ENCODE peak calls at places on chromosomes 6 and 20, in four cellular contexts. R is A549, K is progenitor cell of endocrine pancreas, D is PC-3. C is an unnamed sample.

GRCh38 chr20:62063601-62063980 is 2.1 kb downstream of the TAF4 start:
- DNase-seq in R (no peak), K (no peak), D (no peak), C (peak; percentile 64)

GRCh38 chr6:131400054-131400781 is 172.8 kb upstream of the ARG1 start:
- DNase-seq in D (peak; percentile 84), K (no peak), R (peak; percentile 13), C (no peak)

GRCh38 chr6:75745404-75745803 is 3.6 kb upstream of the MYO6 start:
- DNase-seq in K (no peak), R (no peak), D (no peak), C (no peak)

GRCh38 chr20:815914-816606 is 17.5 kb upstream of the FAM110A start:
- DNase-seq in D (peak; percentile 76), R (peak; percentile 84), K (peak; percentile 51), C (peak; percentile 68)

GRCh38 chr20:52130406-52130805 is 61.2 kb downstream of the ZFP64 start:
- DNase-seq in R (no peak), D (no peak), K (no peak), C (no peak)

GRCh38 chr6:170202416-170203135 is 88.3 kb downstream of the DLL1 start:
- DNase-seq in K (no peak), R (no peak), D (no peak), C (no peak)

GRCh38 chr6:128882991-128883571 is at the start of gene LAMA2:
- DNase-seq in R (no peak), K (peak; percentile 50), D (no peak), C (peak; percentile 56)

GRCh38 chr6:73085362-73085975 is 139.8 kb downstream of the KHDC1L start:
- DNase-seq in R (no peak), D (no peak), K (no peak), C (no peak)

GRCh38 chr6:29797120-29797519 is 30.5 kb upstream of the HLA-G start:
- DNase-seq in R (no peak), D (peak; percentile 71), K (no peak), C (no peak)

GRCh38 chr6:47064274-47064673 is 22.1 kb upstream of the ADGRF1 start:
- DNase-seq in R (no peak), D (peak; percentile 88), K (no peak), C (no peak)

GRCh38 chr6:2182251-2182650 is 63.2 kb downstream of the GMDS start:
- DNase-seq in K (no peak), R (no peak), D (no peak), C (no peak)

GRCh38 chr6:11323666-11324452 is 91.4 kb upstream of the NEDD9 start:
- DNase-seq in R (no peak), D (no peak), K (no peak), C (no peak)

GRCh38 chr20:3590164-3590563 is 73.0 kb downstream of the GFRA4 start:
- DNase-seq in K (no peak), D (no peak), R (no peak), C (no peak)
- TF ChIP-seq CTCF in K (no peak), D (no peak), R (no peak), C (no peak)

GRCh38 chr20:13644010-13644409 is 5.3 kb upstream of the TASP1 start:
- DNase-seq in R (no peak), K (no peak), D (no peak), C (no peak)
- TF ChIP-seq CTCF in R (no peak), K (peak; percentile 26), D (no peak), C (no peak)

DNA sequence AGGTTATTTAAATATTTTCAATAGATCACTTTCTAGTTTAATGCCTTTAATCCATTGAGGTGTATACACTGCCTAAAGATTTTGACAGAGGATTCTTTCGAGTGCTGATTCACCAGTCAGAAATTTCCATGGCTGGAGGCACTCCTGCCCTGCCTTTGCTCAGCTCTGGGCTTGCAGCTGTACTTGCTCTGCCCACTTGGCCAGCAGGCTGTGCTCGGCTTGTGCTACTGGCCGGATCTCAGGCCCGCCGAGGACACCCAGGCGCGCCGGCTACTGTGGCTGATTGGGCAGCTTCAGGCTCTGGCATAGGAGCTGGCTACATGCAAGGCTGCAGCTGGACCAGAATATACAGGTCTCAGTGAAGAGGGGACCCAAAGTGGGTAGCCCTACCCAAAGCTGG is 675.1 kb upstream of the MMS22L start:
- DNase-seq in R (no peak), D (peak; percentile 78), K (no peak), C (no peak)
- TF ChIP-seq CTCF in R (no peak), D (no peak), K (no peak), C (no peak)

GRCh38 chr6:28606424-28607391 is 81.0 kb downstream of the GPX5 start:
- DNase-seq in R (peak; percentile 83), K (no peak), D (peak; percentile 59), C (peak; percentile 67)
- TF ChIP-seq CTCF in R (peak; percentile 28), K (peak; percentile 56), D (peak; percentile 45), C (peak; percentile 35)

GRCh38 chr6:31058128-31058894 is 48.0 kb downstream of the MUC22 start:
- DNase-seq in R (peak; percentile 74), K (no peak), D (peak; percentile 97), C (no peak)
- TF ChIP-seq CTCF in R (peak; percentile 37), K (peak; percentile 60), D (peak; percentile 50), C (peak; percentile 54)

GRCh38 chr20:24164360-24164759 is 175.8 kb upstream of the GGTLC1 start:
- DNase-seq in R (peak; percentile 24), K (no peak), D (peak; percentile 46), C (no peak)
- TF ChIP-seq CTCF in R (peak; percentile 62), K (peak; percentile 63), D (peak; percentile 80), C (peak; percentile 39)

DNA sequence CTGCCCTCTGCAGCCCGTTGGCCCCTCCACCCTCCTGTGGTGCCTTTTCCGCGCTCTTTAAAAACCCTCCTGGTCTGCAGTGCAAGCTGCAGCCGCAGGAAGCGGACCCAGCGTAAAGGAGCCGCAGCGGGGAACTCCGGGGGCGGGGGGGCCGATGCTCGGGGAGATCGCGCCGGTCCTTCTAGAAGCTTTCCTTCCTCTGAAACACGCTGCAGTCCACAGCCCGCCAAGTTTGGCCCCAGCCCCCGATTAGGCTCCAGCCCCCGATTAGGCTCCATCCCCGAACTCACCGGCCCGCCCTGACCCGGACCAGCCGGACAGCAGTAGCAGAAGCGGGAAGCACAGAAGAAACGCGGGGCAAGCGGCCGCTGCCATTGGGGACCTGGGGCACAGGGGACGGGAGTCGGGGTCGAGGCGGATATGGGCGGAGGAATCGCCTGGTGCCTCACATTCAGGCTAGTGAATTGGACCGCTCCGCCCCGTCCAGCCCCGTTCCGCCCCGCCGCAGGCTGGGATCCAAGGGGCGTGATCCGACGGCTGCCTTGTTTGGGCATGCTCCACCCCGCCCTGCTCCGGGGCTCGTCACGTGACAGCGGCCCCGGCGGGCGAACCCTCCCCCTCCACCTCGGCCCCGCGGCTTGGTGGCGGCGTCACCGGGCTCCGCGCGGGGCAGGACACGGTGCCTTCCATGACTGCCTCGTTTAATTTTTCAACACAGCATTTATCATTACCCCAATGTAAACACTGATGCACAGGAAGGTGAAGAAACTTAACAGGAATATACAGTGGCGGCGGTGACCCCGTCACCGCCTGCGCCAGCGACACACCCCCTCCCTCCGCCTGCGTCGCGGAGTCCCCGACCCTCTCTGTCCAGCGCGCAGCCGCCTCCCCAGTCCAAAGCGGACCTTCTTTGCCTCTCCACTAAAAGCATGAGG is 20.3 kb downstream of the RAET1L start:
- DNase-seq in D (peak; percentile 87), K (peak; percentile 92), R (peak; percentile 90), C (peak; percentile 78)
- TF ChIP-seq CTCF in D (no peak), K (no peak), R (no peak), C (no peak)

DNA sequence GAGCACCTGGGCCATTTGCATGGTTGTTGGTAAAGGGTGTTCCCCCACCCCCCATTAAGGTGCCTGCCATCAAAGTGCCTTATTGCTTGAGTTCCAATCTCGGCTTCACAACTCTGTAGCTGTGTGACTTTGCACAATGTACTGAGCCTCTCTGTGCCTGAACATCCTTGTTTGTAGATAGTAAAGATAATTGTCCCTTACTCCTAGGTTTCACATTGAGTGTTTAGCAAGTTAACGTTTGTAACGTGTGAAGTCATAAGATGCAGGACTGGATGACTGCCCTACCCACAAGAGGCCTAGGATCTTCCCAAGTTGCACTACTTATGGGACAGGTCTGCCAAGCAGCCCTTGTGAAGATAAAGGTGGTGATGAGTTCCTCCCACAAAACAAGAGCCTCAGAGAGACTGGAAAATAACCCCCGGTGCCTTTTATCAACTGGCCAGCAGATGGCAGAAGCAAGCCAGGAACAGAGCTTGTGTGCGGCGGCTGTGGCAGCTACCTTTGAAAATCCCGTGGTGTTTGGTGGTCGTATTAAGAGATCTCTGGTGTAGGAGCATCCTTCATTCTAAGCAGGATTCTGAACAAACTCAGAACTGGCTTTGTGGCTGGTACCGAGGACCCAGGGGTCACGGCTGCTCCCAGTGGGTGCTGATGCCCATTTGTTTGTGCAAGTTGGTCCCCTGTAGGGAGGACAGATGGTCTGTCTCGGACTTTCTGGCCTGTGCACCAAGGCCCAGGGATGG is 99.1 kb downstream of the CDH26 start:
- DNase-seq in D (peak; percentile 75), R (peak; percentile 68), K (peak; percentile 59), C (no peak)
- TF ChIP-seq CTCF in D (peak; percentile 95), R (peak; percentile 81), K (peak; percentile 92), C (peak; percentile 77)

DNA sequence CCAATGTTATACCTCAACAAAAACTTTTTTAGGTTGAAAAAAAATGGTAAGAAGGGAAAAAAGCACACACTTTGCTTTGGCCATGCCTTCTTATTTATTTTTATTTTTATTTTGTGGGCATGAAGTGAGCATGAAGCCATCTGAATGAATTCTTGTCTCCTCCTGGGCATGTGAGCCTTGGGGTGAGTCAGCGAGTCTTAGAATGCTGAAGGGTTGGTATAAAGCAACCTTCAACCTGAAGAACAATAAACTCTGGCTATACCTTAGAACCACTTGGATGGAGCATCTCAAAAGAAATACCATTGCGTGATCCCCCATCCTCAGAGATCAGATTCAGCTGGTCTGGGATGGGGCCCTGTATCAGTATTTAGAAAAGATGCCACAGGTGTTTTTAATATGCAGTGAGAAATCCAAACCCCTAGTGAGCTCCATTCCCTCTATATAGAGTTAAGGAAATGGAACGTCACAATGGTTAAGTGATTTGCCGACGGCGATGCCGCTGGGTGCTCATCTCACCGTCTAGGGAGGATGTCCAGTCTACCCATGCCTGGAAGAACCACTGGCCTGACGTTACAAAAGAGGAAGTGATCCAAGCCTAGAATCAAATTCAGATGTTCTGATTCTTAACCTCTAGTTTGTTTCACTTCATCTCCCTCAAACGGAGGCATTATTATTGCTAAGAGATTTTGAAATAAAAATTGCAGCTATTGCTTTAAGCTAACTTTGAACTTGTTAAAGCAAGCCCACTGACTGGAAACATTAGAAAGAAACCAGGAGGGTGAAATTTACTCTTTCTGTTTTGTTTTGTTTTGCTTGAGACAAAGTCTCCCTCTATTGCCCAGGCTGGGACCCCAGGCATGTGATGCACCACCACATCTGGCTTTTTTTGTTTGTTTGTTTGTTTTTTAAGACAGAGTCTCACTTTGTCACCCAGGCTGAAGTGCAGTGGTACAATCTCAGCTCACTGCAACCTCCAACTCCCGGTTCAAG is 67.1 kb downstream of the EDN1 start:
- DNase-seq in R (no peak), K (no peak), D (no peak), C (no peak)
- TF ChIP-seq CTCF in R (no peak), K (no peak), D (no peak), C (no peak)

DNA sequence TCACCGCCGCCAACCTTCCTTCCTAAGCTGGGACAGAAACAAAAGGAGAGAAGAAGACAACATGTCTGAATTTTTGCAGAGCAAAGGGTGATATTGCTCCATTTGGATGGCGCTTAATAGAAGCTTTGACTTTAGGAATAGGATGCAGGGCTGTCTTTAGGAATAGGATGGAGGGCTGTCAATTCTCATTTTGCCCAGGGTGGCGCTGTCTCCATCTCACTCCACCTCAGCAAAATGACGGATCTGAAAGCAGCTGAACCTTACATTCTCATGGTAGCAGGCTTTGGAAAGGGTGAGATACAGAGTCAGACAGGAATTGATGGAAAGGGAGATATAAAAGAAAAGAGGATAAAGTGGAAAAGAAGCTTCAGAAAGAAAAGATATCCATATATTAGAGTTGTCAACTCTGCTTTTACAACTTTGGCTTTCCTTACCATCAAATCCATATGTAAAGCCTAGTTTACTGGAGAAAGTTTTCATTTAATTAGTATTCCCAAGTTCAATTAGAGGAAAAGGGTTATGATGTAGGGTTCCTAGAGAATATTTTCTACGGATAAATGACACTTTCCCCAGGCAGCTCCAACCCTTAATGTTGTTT is 2.4 kb downstream of the MTCL3 start:
- DNase-seq in K (no peak), R (peak; percentile 67), D (peak; percentile 56), C (no peak)
- TF ChIP-seq CTCF in K (peak; percentile 70), R (peak; percentile 63), D (peak; percentile 76), C (peak; percentile 41)

C was measured in mesothelial cell of epicardium.